ENCODE peak calls at places on chromosome 2, in four cellular contexts. D is astrocyte of the spinal cord; R is activated CD8-positive, alpha-beta T cell treated with anti-CD3 and anti-CD28 coated beads for 36 hours; Y is AG09309. N is an unnamed sample.

GRCh38 chr2:226756131-226756530 is 43.5 kb downstream of the IRS1 start:
- DNase-seq in D (peak), Y (no peak), R (no peak), N (no peak)

GRCh38 chr2:149648282-149649030 is 60.9 kb upstream of the MMADHC start:
- DNase-seq in D (peak), R (no peak), Y (peak), N (no peak)

GRCh38 chr2:233252227-233252626 is 754 bp downstream of the ATG16L1 start:
- DNase-seq in D (no peak), Y (no peak), R (no peak), N (no peak)

GRCh38 chr2:237869357-237870102 is 10.1 kb downstream of the RAMP1 start:
- DNase-seq in R (no peak), D (no peak), Y (no peak), N (no peak)

GRCh38 chr2:96325884-96326255 is 753 bp downstream of the ITPRIPL1 start:
- DNase-seq in Y (no peak), R (peak), D (no peak), N (peak)

GRCh38 chr2:195270466-195270865 is 386.6 kb upstream of the SLC39A10 start:
- DNase-seq in D (no peak), R (no peak), Y (no peak), N (no peak)

GRCh38 chr2:201643216-201643651 is at the start of gene TMEM237:
- DNase-seq in D (no peak), Y (no peak), R (peak), N (peak)

GRCh38 chr2:118119158-118119715 is 31.0 kb downstream of the INSIG2 start:
- DNase-seq in Y (no peak), R (no peak), D (no peak), N (no peak)

GRCh38 chr2:96970910-96971309 is 15.5 kb downstream of the FAM178B start:
- DNase-seq in D (no peak), Y (no peak), R (no peak), N (no peak)

GRCh38 chr2:167331636-167332232 is 443.5 kb downstream of the XIRP2 start:
- DNase-seq in R (peak), D (no peak), Y (no peak), N (no peak)

GRCh38 chr2:216606551-216607527 is 26.4 kb upstream of the IGFBP2 start:
- DNase-seq in R (peak), D (no peak), Y (no peak), N (peak)

GRCh38 chr2:2507471-2507997 is 176.5 kb upstream of the MYT1L start:
- DNase-seq in Y (no peak), R (no peak), D (no peak), N (no peak)

GRCh38 chr2:121197369-121198091 is 87.5 kb downstream of the TFCP2L1 start:
- DNase-seq in D (peak), Y (peak), R (no peak), N (no peak)

GRCh38 chr2:233354971-233355574 is 779 bp downstream of the DGKD start:
- DNase-seq in Y (no peak), R (peak), D (peak), N (no peak)

GRCh38 chr2:20012282-20013060 is at the start of gene MATN3:
- DNase-seq in D (peak), Y (no peak), R (peak), N (peak)

GRCh38 chr2:137420744-137421143 is 543.5 kb upstream of the HNMT start:
- DNase-seq in Y (no peak), R (no peak), D (no peak), N (no peak)

GRCh38 chr2:124959582-124959981 is 934.5 kb downstream of the CNTNAP5 start:
- DNase-seq in R (no peak), Y (no peak), D (peak), N (no peak)

GRCh38 chr2:28394331-28394877 is 1.7 kb downstream of the FOSL2 start:
- DNase-seq in R (peak), D (peak), Y (no peak), N (no peak)

GRCh38 chr2:239330836-239331235 is 70.0 kb downstream of the HDAC4 start:
- DNase-seq in Y (no peak), R (no peak), D (no peak), N (no peak)

GRCh38 chr2:150075831-150076230 is 411.6 kb downstream of the RND3 start:
- DNase-seq in D (peak), R (no peak), Y (no peak), N (no peak)

GRCh38 chr2:102003696-102004095 is 11.9 kb downstream of the IL1R2 start:
- DNase-seq in R (no peak), D (no peak), Y (no peak), N (no peak)

GRCh38 chr2:119289093-119289492 is 65.5 kb downstream of the STEAP3 start:
- DNase-seq in D (peak), Y (no peak), R (no peak), N (no peak)

GRCh38 chr2:26988165-26988879 is 17.9 kb downstream of the MAPRE3 start:
- DNase-seq in R (no peak), Y (no peak), D (peak), N (no peak)

GRCh38 chr2:137928547-137929503 is 35.4 kb upstream of the HNMT start:
- DNase-seq in D (peak), R (no peak), Y (no peak), N (no peak)

GRCh38 chr2:195898505-195898904 is 170.1 kb downstream of the DNAH7 start:
- DNase-seq in Y (peak), R (no peak), D (peak), N (no peak)

GRCh38 chr2:88074854-88075292 is 7.2 kb downstream of the SMYD1 start:
- DNase-seq in Y (peak), D (peak), R (no peak), N (no peak)

GRCh38 chr2:149467461-149467860 is 120.1 kb downstream of the MMADHC start:
- DNase-seq in Y (no peak), D (no peak), R (no peak), N (no peak)

GRCh38 chr2:47559079-47559684 is 156.2 kb downstream of the MSH2 start:
- DNase-seq in Y (no peak), R (no peak), D (no peak), N (no peak)

GRCh38 chr2:220071716-220072115 is 444.3 kb downstream of the SLC4A3 start:
- DNase-seq in D (no peak), R (no peak), Y (no peak), N (no peak)

DNA sequence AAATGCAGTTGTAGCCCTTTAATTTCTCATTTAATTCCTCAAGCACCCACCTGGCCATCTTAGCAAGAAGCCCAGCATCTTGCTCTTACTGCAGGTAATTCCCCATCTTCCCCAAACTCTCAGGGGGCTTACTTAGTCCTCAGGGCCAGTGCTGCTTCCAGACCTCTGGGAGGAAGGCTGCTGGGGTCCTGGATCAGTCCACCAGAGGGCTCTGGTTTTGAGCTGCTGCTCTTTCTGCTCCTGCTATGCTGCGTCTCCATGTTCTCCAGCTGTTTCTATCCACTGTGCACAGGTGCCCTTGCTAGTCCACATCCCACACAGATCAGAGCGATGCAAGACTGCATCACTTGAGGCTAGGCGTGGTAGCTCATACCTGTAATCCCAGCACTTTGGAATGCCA is 34.5 kb upstream of the TMEM87B start:
- DNase-seq in R (no peak), D (no peak), Y (no peak), N (no peak)
- TF ChIP-seq CTCF in R (no peak), D (peak), Y (no peak), N (no peak)

GRCh38 chr2:175309799-175310198 is 128.3 kb upstream of the ATP5MC3 start:
- DNase-seq in R (peak), D (peak), Y (peak), N (peak)
- TF ChIP-seq CTCF in R (peak), D (peak), Y (peak), N (peak)

DNA sequence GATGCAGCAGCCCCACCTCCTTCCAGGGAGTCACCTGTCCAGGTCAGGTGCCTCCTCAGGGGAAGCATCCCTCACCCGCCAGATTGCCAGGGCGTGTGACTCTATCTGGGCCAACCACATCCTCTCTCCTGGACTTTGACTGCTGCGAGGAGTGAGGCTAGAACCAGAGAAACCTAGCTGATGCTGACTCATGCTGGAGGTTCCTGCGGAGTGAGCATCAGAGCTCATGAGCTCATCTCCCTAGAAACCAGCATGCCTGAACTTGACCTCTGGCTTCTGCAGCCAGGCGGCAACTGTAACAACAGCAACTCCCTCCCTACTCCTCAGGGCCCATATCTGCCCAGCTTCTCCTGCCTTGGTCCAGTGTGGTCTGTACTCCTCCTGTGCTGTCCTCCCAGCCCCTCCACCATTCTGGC is 28.3 kb upstream of the NT5DC4 start:
- DNase-seq in R (peak), D (peak), Y (peak), N (peak)
- TF ChIP-seq CTCF in R (no peak), D (no peak), Y (no peak), N (no peak)

GRCh38 chr2:31317387-31317786 is 83.4 kb downstream of the EHD3 start:
- DNase-seq in D (no peak), Y (no peak), R (no peak), N (no peak)
- TF ChIP-seq CTCF in D (no peak), Y (no peak), R (no peak), N (no peak)

GRCh38 chr2:170822292-170822884 is 5.7 kb downstream of the GAD1 start:
- DNase-seq in Y (no peak), R (peak), D (no peak), N (peak)
- TF ChIP-seq CTCF in Y (peak), R (no peak), D (peak), N (peak)

GRCh38 chr2:122338000-122338399 is 582.5 kb downstream of the TSN start:
- DNase-seq in D (no peak), R (no peak), Y (no peak), N (no peak)
- TF ChIP-seq CTCF in D (no peak), R (no peak), Y (no peak), N (no peak)

DNA sequence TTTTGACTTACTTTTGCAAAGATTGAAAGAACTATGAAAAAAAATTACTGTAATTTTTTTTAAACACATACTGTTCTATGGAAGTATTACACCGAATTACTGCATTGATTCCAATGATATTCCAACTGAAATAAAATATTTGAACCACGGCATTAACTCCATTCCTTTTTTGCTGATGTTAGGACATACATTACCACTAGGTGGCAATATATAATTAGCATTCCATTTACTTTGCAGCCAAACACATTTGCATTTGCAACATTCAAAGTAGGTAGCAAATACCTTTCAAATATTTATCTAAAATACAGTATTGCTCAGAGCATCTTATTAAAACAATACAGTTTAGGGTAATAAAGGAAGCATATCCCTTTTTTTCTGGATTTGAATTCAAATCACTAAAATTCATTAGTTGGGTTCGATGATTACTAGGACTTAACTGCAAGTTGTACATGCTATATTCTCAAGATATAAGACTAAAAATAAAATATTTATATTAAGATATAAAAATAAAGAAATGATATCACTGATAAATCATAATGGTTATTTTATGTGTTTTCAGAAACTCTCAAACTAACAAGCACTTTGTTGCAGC is 31.3 kb downstream of the LANCL1 start:
- DNase-seq in Y (no peak), R (no peak), D (peak), N (peak)
- TF ChIP-seq CTCF in Y (peak), R (peak), D (peak), N (peak)